ENCODE peak calls at places on chromosomes 6 and 20, in four cellular contexts. J, F, I and M are unnamed samples.

GRCh38 chr6:160461641-160462040 is 113.5 kb downstream of the SLC22A3 start:
- DNase-seq in J (no peak), F (peak; percentile 21), I (no peak), M (no peak)

GRCh38 chr6:92589970-92590369 is 829.4 kb downstream of the EPHA7 start:
- DNase-seq in J (no peak), F (no peak), I (no peak), M (no peak)

GRCh38 chr6:13248053-13248452 is 80.3 kb downstream of the TBC1D7 start:
- DNase-seq in J (no peak), F (no peak), I (no peak), M (no peak)

GRCh38 chr6:143176090-143177021 is 115.7 kb downstream of the AIG1 start:
- DNase-seq in J (no peak), F (no peak), I (no peak), M (no peak)

GRCh38 chr20:56212071-56212470 is 36.5 kb upstream of the MC3R start:
- DNase-seq in J (no peak), F (peak; percentile 70), I (no peak), M (no peak)

GRCh38 chr20:62880147-62880934 is 18.7 kb upstream of the TCFL5 start:
- DNase-seq in J (no peak), F (no peak), I (no peak), M (no peak)

GRCh38 chr6:39882567-39882953 is 51.7 kb downstream of the MOCS1 start:
- DNase-seq in J (no peak), F (no peak), I (no peak), M (no peak)

GRCh38 chr6:169454204-169454871 is 200.7 kb upstream of the THBS2 start:
- DNase-seq in J (no peak), F (peak; percentile 20), I (no peak), M (no peak)

GRCh38 chr6:89254569-89254968 is 37.4 kb upstream of the GABRR1 start:
- DNase-seq in J (no peak), F (peak; percentile 30), I (no peak), M (no peak)

GRCh38 chr6:62345446-62345845 is 59.4 kb upstream of the KHDRBS2 start:
- DNase-seq in J (no peak), F (no peak), I (no peak), M (no peak)

GRCh38 chr20:35291654-35292503 is at the start of gene FAM83C:
- DNase-seq in J (no peak), F (no peak), I (no peak), M (no peak)

GRCh38 chr6:5905431-5906339 is 101.0 kb downstream of the NRN1 start:
- DNase-seq in J (peak; percentile 76), F (no peak), I (no peak), M (no peak)

GRCh38 chr6:85449818-85450577 is at the start of gene NT5E:
- DNase-seq in J (peak; percentile 75), F (no peak), I (peak; percentile 89), M (peak; percentile 86)

GRCh38 chr6:98834060-98835031 is at the start of gene POU3F2:
- DNase-seq in J (peak; percentile 77), F (peak; percentile 60), I (peak; percentile 89), M (peak; percentile 92)

GRCh38 chr20:34953960-34954359 is 1.6 kb downstream of the GSS start:
- DNase-seq in J (no peak), F (no peak), I (no peak), M (no peak)

GRCh38 chr20:37598101-37598530 is 70.4 kb upstream of the BLCAP start:
- DNase-seq in J (no peak), F (no peak), I (no peak), M (no peak)

GRCh38 chr6:161265975-161266374 is 7.9 kb downstream of the AGPAT4 start:
- DNase-seq in J (no peak), F (no peak), I (no peak), M (no peak)